ENCODE peak calls at places on chromosomes 3 and 15, in four cellular contexts. One of them, this sample, is unnamed.
A peak's percentile ranks its signal among the peaks of the same experiment; 100 is the strongest.

GRCh38 chr15:99962006-99962561 is 228.8 kb upstream of the LYSMD4 start:
- DNase-seq in psoas muscle: no peak
- DNase-seq in nucleus accumbens: no peak
- DNase-seq in NCI-H69: no peak
- DNase-seq in this sample: no peak

GRCh38 chr3:197891-198491 is 1.4 kb downstream of the CHL1 start:
- DNase-seq in psoas muscle: no peak
- DNase-seq in nucleus accumbens: peak; percentile 65
- DNase-seq in NCI-H69: peak; percentile 67
- DNase-seq in this sample: no peak

GRCh38 chr3:136842294-136842693 is 19.7 kb upstream of the NCK1 start:
- DNase-seq in psoas muscle: no peak
- DNase-seq in nucleus accumbens: no peak
- DNase-seq in NCI-H69: no peak
- DNase-seq in this sample: no peak

GRCh38 chr3:27281671-27282150 is 87.5 kb downstream of the NEK10 start:
- DNase-seq in psoas muscle: no peak
- DNase-seq in nucleus accumbens: no peak
- DNase-seq in NCI-H69: peak; percentile 78
- DNase-seq in this sample: no peak

GRCh38 chr3:94862703-94863102 is 799.8 kb downstream of the NSUN3 start:
- DNase-seq in psoas muscle: no peak
- DNase-seq in nucleus accumbens: no peak
- DNase-seq in NCI-H69: peak; percentile 62
- DNase-seq in this sample: no peak

GRCh38 chr3:9750556-9751411 is 1.0 kb downstream of the OGG1 start:
- DNase-seq in psoas muscle: no peak
- DNase-seq in nucleus accumbens: no peak
- DNase-seq in NCI-H69: no peak
- DNase-seq in this sample: no peak

GRCh38 chr3:15754047-15754446 is 43.7 kb downstream of the ANKRD28 start:
- DNase-seq in psoas muscle: no peak
- DNase-seq in nucleus accumbens: no peak
- DNase-seq in NCI-H69: no peak
- DNase-seq in this sample: no peak

GRCh38 chr3:99920530-99921376 is 103.1 kb downstream of the CMSS1 start:
- DNase-seq in psoas muscle: peak; percentile 76
- DNase-seq in nucleus accumbens: peak; percentile 23
- DNase-seq in NCI-H69: peak; percentile 62
- DNase-seq in this sample: no peak

GRCh38 chr15:100113351-100114075 is 228.3 kb downstream of the ADAMTS17 start:
- DNase-seq in psoas muscle: no peak
- DNase-seq in nucleus accumbens: peak; percentile 77
- DNase-seq in NCI-H69: no peak
- DNase-seq in this sample: no peak

GRCh38 chr3:189273736-189274135 is 102.0 kb downstream of the TPRG1 start:
- DNase-seq in psoas muscle: no peak
- DNase-seq in nucleus accumbens: no peak
- DNase-seq in NCI-H69: peak; percentile 13
- DNase-seq in this sample: no peak

GRCh38 chr15:78749831-78750230 is 61.4 kb downstream of the ADAMTS7 start:
- DNase-seq in psoas muscle: no peak
- DNase-seq in nucleus accumbens: no peak
- DNase-seq in NCI-H69: no peak
- DNase-seq in this sample: no peak

GRCh38 chr3:167350245-167350862 is 29.7 kb downstream of the ZBBX start:
- DNase-seq in psoas muscle: no peak
- DNase-seq in nucleus accumbens: no peak
- DNase-seq in NCI-H69: peak; percentile 65
- DNase-seq in this sample: no peak

GRCh38 chr3:141066593-141066860 is 15.4 kb downstream of the SPSB4 start:
- DNase-seq in psoas muscle: no peak
- DNase-seq in nucleus accumbens: no peak
- DNase-seq in NCI-H69: no peak
- DNase-seq in this sample: no peak

GRCh38 chr15:65207280-65207679 is 4.0 kb downstream of the CILP start:
- DNase-seq in psoas muscle: no peak
- DNase-seq in nucleus accumbens: no peak
- DNase-seq in NCI-H69: no peak
- DNase-seq in this sample: no peak

GRCh38 chr3:5138214-5138981 is 16.3 kb downstream of the ARL8B start:
- DNase-seq in psoas muscle: no peak
- DNase-seq in nucleus accumbens: peak; percentile 2
- DNase-seq in NCI-H69: peak; percentile 4
- DNase-seq in this sample: no peak

This sample was measured in DMS 273 treated with DMSO at 0.1 percent for 48 hours.